ENCODE peak calls at places on chromosomes 16 and 17, in ten cellular contexts. One of them, this sample, is unnamed.

GRCh38 chr17:50684612-50685333 is 22.9 kb downstream of the ANKRD40 start:
- DNase-seq in Daoy: peak; percentile 32
- DNase-seq in stimulated activated CD8-positive, alpha-beta memory T cell treated with anti-CD3 and anti-CD28 coated beads, Interleukin-2, amount 100 ng/mL, for 48 hours: no peak
- DNase-seq in fibroblast of the aortic adventitia: no peak
- DNase-seq in cardiac muscle cell: no peak
- DNase-seq in heart right ventricle: no peak
- DNase-seq in RPMI8226: no peak
- DNase-seq in activated CD4-positive, CD25-positive, alpha-beta regulatory T cell treated with anti-CD3 and anti-CD28 coated beads, Interleukin-2, amount 50 U/mL, for 16 hours: no peak
- DNase-seq in AG08395: no peak
- DNase-seq in NCI-H510A: peak; percentile 89
- DNase-seq in this sample: peak; percentile 73

GRCh38 chr17:50212121-50212843 is 10.9 kb upstream of the COL1A1 start:
- DNase-seq in Daoy: peak; percentile 78
- DNase-seq in stimulated activated CD8-positive, alpha-beta memory T cell treated with anti-CD3 and anti-CD28 coated beads, Interleukin-2, amount 100 ng/mL, for 48 hours: no peak
- DNase-seq in fibroblast of the aortic adventitia: peak; percentile 95
- DNase-seq in cardiac muscle cell: no peak
- DNase-seq in heart right ventricle: no peak
- DNase-seq in RPMI8226: no peak
- DNase-seq in activated CD4-positive, CD25-positive, alpha-beta regulatory T cell treated with anti-CD3 and anti-CD28 coated beads, Interleukin-2, amount 50 U/mL, for 16 hours: no peak
- DNase-seq in AG08395: peak; percentile 65
- DNase-seq in NCI-H510A: no peak
- DNase-seq in this sample: no peak

GRCh38 chr16:75576384-75576811 is 10.2 kb downstream of the GABARAPL2 start:
- DNase-seq in Daoy: no peak
- DNase-seq in stimulated activated CD8-positive, alpha-beta memory T cell treated with anti-CD3 and anti-CD28 coated beads, Interleukin-2, amount 100 ng/mL, for 48 hours: no peak
- DNase-seq in fibroblast of the aortic adventitia: no peak
- DNase-seq in cardiac muscle cell: no peak
- DNase-seq in heart right ventricle: no peak
- DNase-seq in RPMI8226: peak; percentile 19
- DNase-seq in activated CD4-positive, CD25-positive, alpha-beta regulatory T cell treated with anti-CD3 and anti-CD28 coated beads, Interleukin-2, amount 50 U/mL, for 16 hours: no peak
- DNase-seq in AG08395: no peak
- DNase-seq in NCI-H510A: no peak
- DNase-seq in this sample: no peak

GRCh38 chr16:87436225-87437172 is 44.4 kb downstream of the MAP1LC3B start:
- DNase-seq in Daoy: peak; percentile 64
- DNase-seq in stimulated activated CD8-positive, alpha-beta memory T cell treated with anti-CD3 and anti-CD28 coated beads, Interleukin-2, amount 100 ng/mL, for 48 hours: peak; percentile 32
- DNase-seq in fibroblast of the aortic adventitia: peak; percentile 57
- DNase-seq in cardiac muscle cell: peak; percentile 70
- DNase-seq in heart right ventricle: no peak
- DNase-seq in RPMI8226: no peak
- DNase-seq in activated CD4-positive, CD25-positive, alpha-beta regulatory T cell treated with anti-CD3 and anti-CD28 coated beads, Interleukin-2, amount 50 U/mL, for 16 hours: no peak
- DNase-seq in AG08395: peak; percentile 30
- DNase-seq in NCI-H510A: no peak
- DNase-seq in this sample: no peak

GRCh38 chr17:43803758-43804157 is 23.5 kb downstream of the CFAP97D1 start:
- DNase-seq in Daoy: no peak
- DNase-seq in stimulated activated CD8-positive, alpha-beta memory T cell treated with anti-CD3 and anti-CD28 coated beads, Interleukin-2, amount 100 ng/mL, for 48 hours: no peak
- DNase-seq in fibroblast of the aortic adventitia: peak; percentile 37
- DNase-seq in cardiac muscle cell: no peak
- DNase-seq in heart right ventricle: no peak
- DNase-seq in RPMI8226: no peak
- DNase-seq in activated CD4-positive, CD25-positive, alpha-beta regulatory T cell treated with anti-CD3 and anti-CD28 coated beads, Interleukin-2, amount 50 U/mL, for 16 hours: no peak
- DNase-seq in AG08395: peak; percentile 15
- DNase-seq in NCI-H510A: no peak
- DNase-seq in this sample: no peak

GRCh38 chr17:76263896-76264295 is 1.3 kb upstream of the UBALD2 start:
- DNase-seq in Daoy: no peak
- DNase-seq in stimulated activated CD8-positive, alpha-beta memory T cell treated with anti-CD3 and anti-CD28 coated beads, Interleukin-2, amount 100 ng/mL, for 48 hours: no peak
- DNase-seq in fibroblast of the aortic adventitia: no peak
- DNase-seq in cardiac muscle cell: no peak
- DNase-seq in heart right ventricle: no peak
- DNase-seq in RPMI8226: no peak
- DNase-seq in activated CD4-positive, CD25-positive, alpha-beta regulatory T cell treated with anti-CD3 and anti-CD28 coated beads, Interleukin-2, amount 50 U/mL, for 16 hours: no peak
- DNase-seq in AG08395: no peak
- DNase-seq in NCI-H510A: no peak
- DNase-seq in this sample: no peak

GRCh38 chr17:20010099-20010863 is 1.1 kb downstream of the SPECC1 start:
- DNase-seq in Daoy: peak; percentile 67
- DNase-seq in stimulated activated CD8-positive, alpha-beta memory T cell treated with anti-CD3 and anti-CD28 coated beads, Interleukin-2, amount 100 ng/mL, for 48 hours: no peak
- DNase-seq in fibroblast of the aortic adventitia: peak; percentile 70
- DNase-seq in cardiac muscle cell: peak; percentile 53
- DNase-seq in heart right ventricle: peak; percentile 20
- DNase-seq in RPMI8226: peak; percentile 74
- DNase-seq in activated CD4-positive, CD25-positive, alpha-beta regulatory T cell treated with anti-CD3 and anti-CD28 coated beads, Interleukin-2, amount 50 U/mL, for 16 hours: no peak
- DNase-seq in AG08395: peak; percentile 58
- DNase-seq in NCI-H510A: peak; percentile 51
- DNase-seq in this sample: peak; percentile 18

GRCh38 chr17:50473901-50474300 is 4.8 kb upstream of the RSAD1 start:
- DNase-seq in Daoy: no peak
- DNase-seq in stimulated activated CD8-positive, alpha-beta memory T cell treated with anti-CD3 and anti-CD28 coated beads, Interleukin-2, amount 100 ng/mL, for 48 hours: no peak
- DNase-seq in fibroblast of the aortic adventitia: no peak
- DNase-seq in cardiac muscle cell: no peak
- DNase-seq in heart right ventricle: no peak
- DNase-seq in RPMI8226: no peak
- DNase-seq in activated CD4-positive, CD25-positive, alpha-beta regulatory T cell treated with anti-CD3 and anti-CD28 coated beads, Interleukin-2, amount 50 U/mL, for 16 hours: no peak
- DNase-seq in AG08395: no peak
- DNase-seq in NCI-H510A: no peak
- DNase-seq in this sample: no peak

GRCh38 chr17:49361129-49361901 is 735 bp downstream of the ZNF652 start:
- DNase-seq in Daoy: peak; percentile 44
- DNase-seq in stimulated activated CD8-positive, alpha-beta memory T cell treated with anti-CD3 and anti-CD28 coated beads, Interleukin-2, amount 100 ng/mL, for 48 hours: peak; percentile 43
- DNase-seq in fibroblast of the aortic adventitia: peak; percentile 18
- DNase-seq in cardiac muscle cell: peak; percentile 35
- DNase-seq in heart right ventricle: peak; percentile 46
- DNase-seq in RPMI8226: peak; percentile 64
- DNase-seq in activated CD4-positive, CD25-positive, alpha-beta regulatory T cell treated with anti-CD3 and anti-CD28 coated beads, Interleukin-2, amount 50 U/mL, for 16 hours: peak; percentile 54
- DNase-seq in AG08395: no peak
- DNase-seq in NCI-H510A: peak; percentile 53
- DNase-seq in this sample: peak; percentile 11

GRCh38 chr17:65190467-65191095 is 53.4 kb downstream of the RGS9 start:
- DNase-seq in Daoy: peak; percentile 37
- DNase-seq in stimulated activated CD8-positive, alpha-beta memory T cell treated with anti-CD3 and anti-CD28 coated beads, Interleukin-2, amount 100 ng/mL, for 48 hours: no peak
- DNase-seq in fibroblast of the aortic adventitia: peak; percentile 38
- DNase-seq in cardiac muscle cell: no peak
- DNase-seq in heart right ventricle: no peak
- DNase-seq in RPMI8226: no peak
- DNase-seq in activated CD4-positive, CD25-positive, alpha-beta regulatory T cell treated with anti-CD3 and anti-CD28 coated beads, Interleukin-2, amount 50 U/mL, for 16 hours: no peak
- DNase-seq in AG08395: peak; percentile 27
- DNase-seq in NCI-H510A: no peak
- DNase-seq in this sample: no peak

GRCh38 chr17:68016838-68017237 is 18.7 kb upstream of the KPNA2 start:
- DNase-seq in Daoy: no peak
- DNase-seq in stimulated activated CD8-positive, alpha-beta memory T cell treated with anti-CD3 and anti-CD28 coated beads, Interleukin-2, amount 100 ng/mL, for 48 hours: no peak
- DNase-seq in fibroblast of the aortic adventitia: no peak
- DNase-seq in cardiac muscle cell: no peak
- DNase-seq in heart right ventricle: no peak
- DNase-seq in RPMI8226: no peak
- DNase-seq in activated CD4-positive, CD25-positive, alpha-beta regulatory T cell treated with anti-CD3 and anti-CD28 coated beads, Interleukin-2, amount 50 U/mL, for 16 hours: no peak
- DNase-seq in AG08395: no peak
- DNase-seq in NCI-H510A: no peak
- DNase-seq in this sample: no peak

GRCh38 chr16:29900888-29901606 is 759 bp downstream of the ASPHD1 start:
- DNase-seq in Daoy: no peak
- DNase-seq in stimulated activated CD8-positive, alpha-beta memory T cell treated with anti-CD3 and anti-CD28 coated beads, Interleukin-2, amount 100 ng/mL, for 48 hours: no peak
- DNase-seq in fibroblast of the aortic adventitia: peak; percentile 10
- DNase-seq in cardiac muscle cell: no peak
- DNase-seq in heart right ventricle: no peak
- DNase-seq in RPMI8226: no peak
- DNase-seq in activated CD4-positive, CD25-positive, alpha-beta regulatory T cell treated with anti-CD3 and anti-CD28 coated beads, Interleukin-2, amount 50 U/mL, for 16 hours: no peak
- DNase-seq in AG08395: no peak
- DNase-seq in NCI-H510A: no peak
- DNase-seq in this sample: no peak

GRCh38 chr16:2388875-2389433 is 40.3 kb upstream of the CCNF start:
- DNase-seq in Daoy: peak; percentile 48
- DNase-seq in stimulated activated CD8-positive, alpha-beta memory T cell treated with anti-CD3 and anti-CD28 coated beads, Interleukin-2, amount 100 ng/mL, for 48 hours: no peak
- DNase-seq in fibroblast of the aortic adventitia: peak; percentile 92
- DNase-seq in cardiac muscle cell: no peak
- DNase-seq in heart right ventricle: no peak
- DNase-seq in RPMI8226: peak; percentile 66
- DNase-seq in activated CD4-positive, CD25-positive, alpha-beta regulatory T cell treated with anti-CD3 and anti-CD28 coated beads, Interleukin-2, amount 50 U/mL, for 16 hours: no peak
- DNase-seq in AG08395: peak; percentile 48
- DNase-seq in NCI-H510A: peak; percentile 65
- DNase-seq in this sample: peak; percentile 17

GRCh38 chr16:88494335-88495154 is 41.5 kb downstream of the ZFPM1 start:
- DNase-seq in Daoy: no peak
- DNase-seq in stimulated activated CD8-positive, alpha-beta memory T cell treated with anti-CD3 and anti-CD28 coated beads, Interleukin-2, amount 100 ng/mL, for 48 hours: no peak
- DNase-seq in fibroblast of the aortic adventitia: no peak
- DNase-seq in cardiac muscle cell: no peak
- DNase-seq in heart right ventricle: no peak
- DNase-seq in RPMI8226: no peak
- DNase-seq in activated CD4-positive, CD25-positive, alpha-beta regulatory T cell treated with anti-CD3 and anti-CD28 coated beads, Interleukin-2, amount 50 U/mL, for 16 hours: no peak
- DNase-seq in AG08395: no peak
- DNase-seq in NCI-H510A: no peak
- DNase-seq in this sample: no peak

GRCh38 chr16:14072360-14072759 is 1.2 kb downstream of the MRTFB start:
- DNase-seq in Daoy: no peak
- DNase-seq in stimulated activated CD8-positive, alpha-beta memory T cell treated with anti-CD3 and anti-CD28 coated beads, Interleukin-2, amount 100 ng/mL, for 48 hours: no peak
- DNase-seq in fibroblast of the aortic adventitia: no peak
- DNase-seq in cardiac muscle cell: no peak
- DNase-seq in heart right ventricle: no peak
- DNase-seq in RPMI8226: no peak
- DNase-seq in activated CD4-positive, CD25-positive, alpha-beta regulatory T cell treated with anti-CD3 and anti-CD28 coated beads, Interleukin-2, amount 50 U/mL, for 16 hours: no peak
- DNase-seq in AG08395: no peak
- DNase-seq in NCI-H510A: no peak
- DNase-seq in this sample: no peak

GRCh38 chr17:233473-233941 is 52.1 kb upstream of the DOC2B start:
- DNase-seq in Daoy: no peak
- DNase-seq in stimulated activated CD8-positive, alpha-beta memory T cell treated with anti-CD3 and anti-CD28 coated beads, Interleukin-2, amount 100 ng/mL, for 48 hours: no peak
- DNase-seq in fibroblast of the aortic adventitia: no peak
- DNase-seq in cardiac muscle cell: no peak
- DNase-seq in heart right ventricle: no peak
- DNase-seq in RPMI8226: peak; percentile 24
- DNase-seq in activated CD4-positive, CD25-positive, alpha-beta regulatory T cell treated with anti-CD3 and anti-CD28 coated beads, Interleukin-2, amount 50 U/mL, for 16 hours: no peak
- DNase-seq in AG08395: no peak
- DNase-seq in NCI-H510A: no peak
- DNase-seq in this sample: no peak

GRCh38 chr16:58086381-58087208 is 42.6 kb downstream of the CFAP20 start:
- DNase-seq in Daoy: no peak
- DNase-seq in stimulated activated CD8-positive, alpha-beta memory T cell treated with anti-CD3 and anti-CD28 coated beads, Interleukin-2, amount 100 ng/mL, for 48 hours: no peak
- DNase-seq in fibroblast of the aortic adventitia: no peak
- DNase-seq in cardiac muscle cell: no peak
- DNase-seq in heart right ventricle: no peak
- DNase-seq in RPMI8226: peak; percentile 46
- DNase-seq in activated CD4-positive, CD25-positive, alpha-beta regulatory T cell treated with anti-CD3 and anti-CD28 coated beads, Interleukin-2, amount 50 U/mL, for 16 hours: no peak
- DNase-seq in AG08395: no peak
- DNase-seq in NCI-H510A: no peak
- DNase-seq in this sample: peak; percentile 74

GRCh38 chr17:43846963-43847369 is at the start of gene CD300LG:
- DNase-seq in Daoy: no peak
- DNase-seq in stimulated activated CD8-positive, alpha-beta memory T cell treated with anti-CD3 and anti-CD28 coated beads, Interleukin-2, amount 100 ng/mL, for 48 hours: no peak
- DNase-seq in fibroblast of the aortic adventitia: no peak
- DNase-seq in cardiac muscle cell: no peak
- DNase-seq in heart right ventricle: peak; percentile 44
- DNase-seq in RPMI8226: no peak
- DNase-seq in activated CD4-positive, CD25-positive, alpha-beta regulatory T cell treated with anti-CD3 and anti-CD28 coated beads, Interleukin-2, amount 50 U/mL, for 16 hours: no peak
- DNase-seq in AG08395: no peak
- DNase-seq in NCI-H510A: no peak
- DNase-seq in this sample: no peak

GRCh38 chr17:57861000-57861736 is 11.3 kb upstream of the MRPS23 start:
- DNase-seq in Daoy: peak; percentile 71
- DNase-seq in stimulated activated CD8-positive, alpha-beta memory T cell treated with anti-CD3 and anti-CD28 coated beads, Interleukin-2, amount 100 ng/mL, for 48 hours: no peak
- DNase-seq in fibroblast of the aortic adventitia: peak; percentile 36
- DNase-seq in cardiac muscle cell: no peak
- DNase-seq in heart right ventricle: peak; percentile 56
- DNase-seq in RPMI8226: peak; percentile 73
- DNase-seq in activated CD4-positive, CD25-positive, alpha-beta regulatory T cell treated with anti-CD3 and anti-CD28 coated beads, Interleukin-2, amount 50 U/mL, for 16 hours: no peak
- DNase-seq in AG08395: no peak
- DNase-seq in NCI-H510A: peak; percentile 47
- DNase-seq in this sample: peak; percentile 66

GRCh38 chr16:70688266-70688742 is 2.5 kb upstream of the MTSS2 start:
- DNase-seq in Daoy: no peak
- DNase-seq in stimulated activated CD8-positive, alpha-beta memory T cell treated with anti-CD3 and anti-CD28 coated beads, Interleukin-2, amount 100 ng/mL, for 48 hours: no peak
- DNase-seq in fibroblast of the aortic adventitia: peak; percentile 29
- DNase-seq in cardiac muscle cell: peak; percentile 68
- DNase-seq in heart right ventricle: peak; percentile 77
- DNase-seq in RPMI8226: no peak
- DNase-seq in activated CD4-positive, CD25-positive, alpha-beta regulatory T cell treated with anti-CD3 and anti-CD28 coated beads, Interleukin-2, amount 50 U/mL, for 16 hours: no peak
- DNase-seq in AG08395: peak; percentile 78
- DNase-seq in NCI-H510A: no peak
- DNase-seq in this sample: peak; percentile 26

GRCh38 chr17:19342611-19343255 is 19.8 kb downstream of the B9D1 start:
- DNase-seq in Daoy: no peak
- DNase-seq in stimulated activated CD8-positive, alpha-beta memory T cell treated with anti-CD3 and anti-CD28 coated beads, Interleukin-2, amount 100 ng/mL, for 48 hours: no peak
- DNase-seq in fibroblast of the aortic adventitia: no peak
- DNase-seq in cardiac muscle cell: no peak
- DNase-seq in heart right ventricle: no peak
- DNase-seq in RPMI8226: no peak
- DNase-seq in activated CD4-positive, CD25-positive, alpha-beta regulatory T cell treated with anti-CD3 and anti-CD28 coated beads, Interleukin-2, amount 50 U/mL, for 16 hours: no peak
- DNase-seq in AG08395: no peak
- DNase-seq in NCI-H510A: no peak
- DNase-seq in this sample: no peak

GRCh38 chr17:63537991-63538692 is 12.1 kb upstream of the DCAF7 start:
- DNase-seq in Daoy: no peak
- DNase-seq in stimulated activated CD8-positive, alpha-beta memory T cell treated with anti-CD3 and anti-CD28 coated beads, Interleukin-2, amount 100 ng/mL, for 48 hours: no peak
- DNase-seq in fibroblast of the aortic adventitia: no peak
- DNase-seq in cardiac muscle cell: peak; percentile 56
- DNase-seq in heart right ventricle: no peak
- DNase-seq in RPMI8226: peak; percentile 86
- DNase-seq in activated CD4-positive, CD25-positive, alpha-beta regulatory T cell treated with anti-CD3 and anti-CD28 coated beads, Interleukin-2, amount 50 U/mL, for 16 hours: no peak
- DNase-seq in AG08395: no peak
- DNase-seq in NCI-H510A: no peak
- DNase-seq in this sample: no peak

GRCh38 chr17:73827627-73828241 is 183.5 kb upstream of the SDK2 start:
- DNase-seq in Daoy: no peak
- DNase-seq in stimulated activated CD8-positive, alpha-beta memory T cell treated with anti-CD3 and anti-CD28 coated beads, Interleukin-2, amount 100 ng/mL, for 48 hours: no peak
- DNase-seq in fibroblast of the aortic adventitia: no peak
- DNase-seq in cardiac muscle cell: no peak
- DNase-seq in heart right ventricle: no peak
- DNase-seq in RPMI8226: no peak
- DNase-seq in activated CD4-positive, CD25-positive, alpha-beta regulatory T cell treated with anti-CD3 and anti-CD28 coated beads, Interleukin-2, amount 50 U/mL, for 16 hours: no peak
- DNase-seq in AG08395: no peak
- DNase-seq in NCI-H510A: no peak
- DNase-seq in this sample: no peak

GRCh38 chr17:44358066-44358465 is 5.6 kb downstream of the FAM171A2 start:
- DNase-seq in Daoy: no peak
- DNase-seq in stimulated activated CD8-positive, alpha-beta memory T cell treated with anti-CD3 and anti-CD28 coated beads, Interleukin-2, amount 100 ng/mL, for 48 hours: no peak
- DNase-seq in fibroblast of the aortic adventitia: no peak
- DNase-seq in cardiac muscle cell: no peak
- DNase-seq in heart right ventricle: no peak
- DNase-seq in RPMI8226: no peak
- DNase-seq in activated CD4-positive, CD25-positive, alpha-beta regulatory T cell treated with anti-CD3 and anti-CD28 coated beads, Interleukin-2, amount 50 U/mL, for 16 hours: no peak
- DNase-seq in AG08395: no peak
- DNase-seq in NCI-H510A: no peak
- DNase-seq in this sample: no peak

GRCh38 chr17:72056727-72057290 is 64.0 kb upstream of the SOX9 start:
- DNase-seq in Daoy: peak; percentile 7
- DNase-seq in stimulated activated CD8-positive, alpha-beta memory T cell treated with anti-CD3 and anti-CD28 coated beads, Interleukin-2, amount 100 ng/mL, for 48 hours: no peak
- DNase-seq in fibroblast of the aortic adventitia: no peak
- DNase-seq in cardiac muscle cell: peak; percentile 46
- DNase-seq in heart right ventricle: no peak
- DNase-seq in RPMI8226: no peak
- DNase-seq in activated CD4-positive, CD25-positive, alpha-beta regulatory T cell treated with anti-CD3 and anti-CD28 coated beads, Interleukin-2, amount 50 U/mL, for 16 hours: no peak
- DNase-seq in AG08395: no peak
- DNase-seq in NCI-H510A: no peak
- DNase-seq in this sample: no peak

GRCh38 chr17:11264183-11264871 is 23.3 kb downstream of the SHISA6 start:
- DNase-seq in Daoy: no peak
- DNase-seq in stimulated activated CD8-positive, alpha-beta memory T cell treated with anti-CD3 and anti-CD28 coated beads, Interleukin-2, amount 100 ng/mL, for 48 hours: no peak
- DNase-seq in fibroblast of the aortic adventitia: no peak
- DNase-seq in cardiac muscle cell: no peak
- DNase-seq in heart right ventricle: no peak
- DNase-seq in RPMI8226: no peak
- DNase-seq in activated CD4-positive, CD25-positive, alpha-beta regulatory T cell treated with anti-CD3 and anti-CD28 coated beads, Interleukin-2, amount 50 U/mL, for 16 hours: no peak
- DNase-seq in AG08395: no peak
- DNase-seq in NCI-H510A: no peak
- DNase-seq in this sample: no peak

GRCh38 chr16:56301391-56301850 is 110.1 kb downstream of the GNAO1 start:
- DNase-seq in Daoy: peak; percentile 66
- DNase-seq in stimulated activated CD8-positive, alpha-beta memory T cell treated with anti-CD3 and anti-CD28 coated beads, Interleukin-2, amount 100 ng/mL, for 48 hours: no peak
- DNase-seq in fibroblast of the aortic adventitia: peak; percentile 11
- DNase-seq in cardiac muscle cell: no peak
- DNase-seq in heart right ventricle: no peak
- DNase-seq in RPMI8226: peak; percentile 62
- DNase-seq in activated CD4-positive, CD25-positive, alpha-beta regulatory T cell treated with anti-CD3 and anti-CD28 coated beads, Interleukin-2, amount 50 U/mL, for 16 hours: no peak
- DNase-seq in AG08395: peak; percentile 40
- DNase-seq in NCI-H510A: no peak
- DNase-seq in this sample: no peak

GRCh38 chr16:64153718-64154117 is 968.1 kb downstream of the CDH11 start:
- DNase-seq in Daoy: peak; percentile 19
- DNase-seq in stimulated activated CD8-positive, alpha-beta memory T cell treated with anti-CD3 and anti-CD28 coated beads, Interleukin-2, amount 100 ng/mL, for 48 hours: no peak
- DNase-seq in fibroblast of the aortic adventitia: no peak
- DNase-seq in cardiac muscle cell: no peak
- DNase-seq in heart right ventricle: no peak
- DNase-seq in RPMI8226: no peak
- DNase-seq in activated CD4-positive, CD25-positive, alpha-beta regulatory T cell treated with anti-CD3 and anti-CD28 coated beads, Interleukin-2, amount 50 U/mL, for 16 hours: no peak
- DNase-seq in AG08395: peak; percentile 42
- DNase-seq in NCI-H510A: no peak
- DNase-seq in this sample: no peak

This sample was measured in DMS153.